ENCODE peak calls at places on chromosomes 13 and 19, in ten cellular contexts. G is astrocyte; L is kidney; R is tibial nerve; C is cardiac muscle cell; O is CD8-positive, alpha-beta T cell; F is brain microvascular endothelial cell; J is thoracic aorta; H is fibroblast of pulmonary artery; W is breast epithelium. I is an unnamed sample.

GRCh38 chr19:29329460-29330134 is 116.6 kb upstream of the UQCRFS1 start:
- DNase-seq in G (no peak), L (no peak), R (no peak), C (peak), O (no peak), F (no peak), J (no peak), H (no peak), W (no peak), I (no peak)

GRCh38 chr19:2064788-2065524 is 13.9 kb upstream of the MKNK2 start:
- DNase-seq in G (no peak), L (peak), R (no peak), C (no peak), O (no peak), F (no peak), J (no peak), H (no peak), W (peak), I (peak)

GRCh38 chr19:15147090-15147489 is 39.9 kb downstream of the SYDE1 start:
- DNase-seq in G (no peak), L (no peak), R (no peak), C (no peak), O (no peak), F (no peak), J (no peak), H (no peak), W (no peak), I (no peak)

GRCh38 chr19:7549749-7550148 is 14.2 kb downstream of the PNPLA6 start:
- DNase-seq in G (no peak), L (no peak), R (no peak), C (no peak), O (no peak), F (no peak), J (no peak), H (no peak), W (no peak), I (no peak)

GRCh38 chr13:64928704-64929499 is 2301.2 kb downstream of the PCDH9 start:
- DNase-seq in G (peak), L (no peak), R (no peak), C (peak), O (no peak), F (peak), J (no peak), H (peak), W (no peak), I (peak)

GRCh38 chr13:41837668-41838067 is 123.2 kb downstream of the VWA8 start:
- DNase-seq in G (peak), L (no peak), R (no peak), C (no peak), O (no peak), F (no peak), J (no peak), H (peak), W (no peak), I (no peak)

GRCh38 chr13:93788456-93788855 is 561.8 kb downstream of the GPC6 start:
- DNase-seq in G (no peak), L (no peak), R (no peak), C (no peak), O (no peak), F (no peak), J (no peak), H (no peak), W (no peak), I (no peak)

GRCh38 chr13:30796132-30796832 is 60.9 kb downstream of the ALOX5AP start:
- DNase-seq in G (peak), L (no peak), R (no peak), C (peak), O (no peak), F (peak), J (no peak), H (peak), W (peak), I (peak)

GRCh38 chr13:57724486-57725272 is 93.1 kb downstream of the PCDH17 start:
- DNase-seq in G (no peak), L (no peak), R (no peak), C (no peak), O (no peak), F (no peak), J (no peak), H (no peak), W (no peak), I (no peak)

GRCh38 chr13:42272115-42272756 is at the start of gene AKAP11:
- DNase-seq in G (peak), L (no peak), R (peak), C (peak), O (peak), F (peak), J (no peak), H (peak), W (peak), I (peak)

GRCh38 chr13:50617134-50617721 is 226.3 kb downstream of the DLEU7 start:
- DNase-seq in G (peak), L (no peak), R (no peak), C (peak), O (no peak), F (peak), J (no peak), H (peak), W (no peak), I (peak)

GRCh38 chr13:110824901-110825300 is 90.0 kb downstream of the ANKRD10 start:
- DNase-seq in G (no peak), L (no peak), R (no peak), C (no peak), O (no peak), F (no peak), J (no peak), H (no peak), W (no peak), I (no peak)

GRCh38 chr19:39641773-39642172 is 13.9 kb upstream of the LGALS16 start:
- DNase-seq in G (no peak), L (no peak), R (no peak), C (no peak), O (no peak), F (no peak), J (no peak), H (no peak), W (no peak), I (no peak)

GRCh38 chr13:54536112-54536511 is 1507.5 kb downstream of the OLFM4 start:
- DNase-seq in G (no peak), L (no peak), R (no peak), C (no peak), O (no peak), F (no peak), J (no peak), H (no peak), W (no peak), I (no peak)

GRCh38 chr13:62278271-62278670 is 862.6 kb upstream of the PCDH20 start:
- DNase-seq in G (no peak), L (no peak), R (no peak), C (no peak), O (no peak), F (no peak), J (no peak), H (no peak), W (no peak), I (no peak)

GRCh38 chr13:91722267-91722884 is 324.0 kb downstream of the GPC5 start:
- DNase-seq in G (peak), L (no peak), R (no peak), C (peak), O (no peak), F (peak), J (no peak), H (peak), W (no peak), I (peak)

GRCh38 chr13:102846261-102847015 is 606 bp downstream of the ERCC5 start:
- DNase-seq in G (peak), L (peak), R (no peak), C (peak), O (peak), F (peak), J (no peak), H (peak), W (no peak), I (peak)

GRCh38 chr19:39563408-39563807 is 23.4 kb upstream of the EID2 start:
- DNase-seq in G (peak), L (no peak), R (no peak), C (peak), O (no peak), F (peak), J (no peak), H (peak), W (no peak), I (peak)

GRCh38 chr13:44801990-44802389 is 187.3 kb downstream of the NUFIP1 start:
- DNase-seq in G (peak), L (no peak), R (no peak), C (peak), O (no peak), F (peak), J (no peak), H (peak), W (no peak), I (peak)

GRCh38 chr13:42947925-42948324 is 44.1 kb downstream of the EPSTI1 start:
- DNase-seq in G (no peak), L (no peak), R (no peak), C (no peak), O (no peak), F (no peak), J (no peak), H (no peak), W (no peak), I (no peak)

GRCh38 chr13:103471896-103472295 is 405.7 kb upstream of the SLC10A2 start:
- DNase-seq in G (no peak), L (no peak), R (no peak), C (no peak), O (no peak), F (no peak), J (no peak), H (no peak), W (no peak), I (no peak)

GRCh38 chr13:92196566-92197256 is 798.3 kb downstream of the GPC5 start:
- DNase-seq in G (no peak), L (no peak), R (no peak), C (peak), O (no peak), F (peak), J (no peak), H (peak), W (no peak), I (peak)

GRCh38 chr13:33139186-33139585 is 123.0 kb downstream of the KL start:
- DNase-seq in G (no peak), L (no peak), R (peak), C (no peak), O (no peak), F (no peak), J (peak), H (no peak), W (no peak), I (no peak)

GRCh38 chr13:90485441-90485840 is 862.0 kb upstream of the MIR17HG start:
- DNase-seq in G (peak), L (no peak), R (peak), C (peak), O (no peak), F (peak), J (no peak), H (peak), W (no peak), I (peak)

GRCh38 chr13:107413005-107413404 is 802.3 kb downstream of the LIG4 start:
- DNase-seq in G (no peak), L (no peak), R (no peak), C (no peak), O (no peak), F (no peak), J (no peak), H (no peak), W (no peak), I (no peak)

GRCh38 chr19:17807731-17808316 is 12.9 kb downstream of the B3GNT3 start:
- DNase-seq in G (no peak), L (no peak), R (no peak), C (no peak), O (no peak), F (no peak), J (no peak), H (no peak), W (no peak), I (no peak)

GRCh38 chr13:93260591-93260990 is 34.0 kb downstream of the GPC6 start:
- DNase-seq in G (peak), L (no peak), R (no peak), C (peak), O (no peak), F (no peak), J (no peak), H (peak), W (no peak), I (peak)

GRCh38 chr19:45417151-45417550 is 6.6 kb downstream of the ERCC1 start:
- DNase-seq in G (no peak), L (no peak), R (no peak), C (no peak), O (no peak), F (no peak), J (no peak), H (no peak), W (no peak), I (no peak)

GRCh38 chr13:109784590-109785140 is 1.7 kb downstream of the IRS2 start:
- DNase-seq in G (peak), L (peak), R (peak), C (peak), O (peak), F (peak), J (no peak), H (peak), W (peak), I (peak)

GRCh38 chr13:109787135-109787954 is 962 bp upstream of the IRS2 start:
- DNase-seq in G (no peak), L (peak), R (no peak), C (peak), O (no peak), F (no peak), J (no peak), H (peak), W (peak), I (no peak)

GRCh38 chr13:109785141-109785891 is 1.1 kb downstream of the IRS2 start:
- DNase-seq in G (peak), L (peak), R (no peak), C (peak), O (peak), F (peak), J (no peak), H (peak), W (peak), I (peak)

GRCh38 chr13:109786457-109787134 is at the start of gene IRS2:
- DNase-seq in G (peak), L (peak), R (peak), C (peak), O (peak), F (peak), J (peak), H (peak), W (peak), I (peak)

GRCh38 chr13:109785892-109786450 is 412 bp downstream of the IRS2 start:
- DNase-seq in G (no peak), L (no peak), R (no peak), C (peak), O (no peak), F (no peak), J (no peak), H (peak), W (no peak), I (no peak)
- H3K4me3 ChIP-seq in G (peak), L (peak), R (peak), C (peak), O (peak), F (peak), J (peak), H (peak), W (peak), I (peak)

GRCh38 chr13:68522184-68522583 is 1292.0 kb upstream of the PCDH9 start:
- DNase-seq in G (no peak), L (no peak), R (no peak), C (no peak), O (no peak), F (no peak), J (no peak), H (no peak), W (no peak), I (no peak)

GRCh38 chr13:68523838-68524424 is 1293.8 kb upstream of the PCDH9 start:
- DNase-seq in G (no peak), L (no peak), R (no peak), C (no peak), O (no peak), F (no peak), J (no peak), H (no peak), W (no peak), I (no peak)
- TF ChIP-seq CTCF in G (no peak), L (no peak), R (no peak), C (no peak), O (no peak), F (no peak), J (no peak), H (no peak), W (no peak), I (no peak)

GRCh38 chr19:37991841-37992248 is 84.8 kb downstream of the SIPA1L3 start:
- DNase-seq in G (no peak), L (no peak), R (no peak), C (no peak), O (no peak), F (no peak), J (no peak), H (no peak), W (no peak), I (no peak)

GRCh38 chr19:37988758-37989635 is 82.0 kb downstream of the SIPA1L3 start:
- DNase-seq in G (no peak), L (no peak), R (no peak), C (no peak), O (no peak), F (peak), J (no peak), H (no peak), W (no peak), I (no peak)

GRCh38 chr19:37989855-37990254 is 82.8 kb downstream of the SIPA1L3 start:
- DNase-seq in G (no peak), L (no peak), R (no peak), C (peak), O (no peak), F (no peak), J (no peak), H (no peak), W (peak), I (no peak)

GRCh38 chr19:37991176-37991835 is 84.3 kb downstream of the SIPA1L3 start:
- DNase-seq in G (no peak), L (no peak), R (no peak), C (no peak), O (no peak), F (no peak), J (no peak), H (no peak), W (no peak), I (peak)

DNA sequence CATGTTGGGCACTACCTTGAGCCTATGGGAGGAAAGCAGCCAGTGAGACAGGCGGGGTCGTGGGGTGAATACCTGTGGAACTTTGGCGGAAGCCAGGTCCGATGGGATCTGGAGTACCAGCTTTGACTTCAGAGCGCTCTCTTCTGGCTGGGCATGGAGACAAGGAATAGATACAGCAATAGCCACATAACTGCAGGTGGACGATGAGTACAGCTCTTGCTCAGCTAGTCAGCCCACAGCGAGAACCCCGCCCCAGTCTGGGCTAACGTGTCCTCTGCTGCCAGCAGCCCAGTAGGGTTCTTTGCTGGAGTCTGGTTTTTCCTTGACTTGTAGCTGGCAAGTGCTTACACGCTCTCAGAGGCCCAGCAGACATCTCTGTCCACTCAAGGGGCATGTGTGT is 83.4 kb downstream of the SIPA1L3 start:
- DNase-seq in G (no peak), L (no peak), R (no peak), C (no peak), O (no peak), F (no peak), J (no peak), H (no peak), W (peak), I (no peak)
- H3K4me3 ChIP-seq in G (no peak), L (no peak), R (no peak), C (no peak), O (no peak), F (no peak), J (no peak), H (no peak), W (no peak), I (no peak)

GRCh38 chr13:82847595-82847994 is 1034.7 kb downstream of the SLITRK1 start:
- DNase-seq in G (no peak), L (no peak), R (no peak), C (no peak), O (no peak), F (no peak), J (no peak), H (peak), W (no peak), I (peak)
- TF ChIP-seq CTCF in G (no peak), L (no peak), R (no peak), C (no peak), O (no peak), F (no peak), J (no peak), H (no peak), W (no peak), I (no peak)

DNA sequence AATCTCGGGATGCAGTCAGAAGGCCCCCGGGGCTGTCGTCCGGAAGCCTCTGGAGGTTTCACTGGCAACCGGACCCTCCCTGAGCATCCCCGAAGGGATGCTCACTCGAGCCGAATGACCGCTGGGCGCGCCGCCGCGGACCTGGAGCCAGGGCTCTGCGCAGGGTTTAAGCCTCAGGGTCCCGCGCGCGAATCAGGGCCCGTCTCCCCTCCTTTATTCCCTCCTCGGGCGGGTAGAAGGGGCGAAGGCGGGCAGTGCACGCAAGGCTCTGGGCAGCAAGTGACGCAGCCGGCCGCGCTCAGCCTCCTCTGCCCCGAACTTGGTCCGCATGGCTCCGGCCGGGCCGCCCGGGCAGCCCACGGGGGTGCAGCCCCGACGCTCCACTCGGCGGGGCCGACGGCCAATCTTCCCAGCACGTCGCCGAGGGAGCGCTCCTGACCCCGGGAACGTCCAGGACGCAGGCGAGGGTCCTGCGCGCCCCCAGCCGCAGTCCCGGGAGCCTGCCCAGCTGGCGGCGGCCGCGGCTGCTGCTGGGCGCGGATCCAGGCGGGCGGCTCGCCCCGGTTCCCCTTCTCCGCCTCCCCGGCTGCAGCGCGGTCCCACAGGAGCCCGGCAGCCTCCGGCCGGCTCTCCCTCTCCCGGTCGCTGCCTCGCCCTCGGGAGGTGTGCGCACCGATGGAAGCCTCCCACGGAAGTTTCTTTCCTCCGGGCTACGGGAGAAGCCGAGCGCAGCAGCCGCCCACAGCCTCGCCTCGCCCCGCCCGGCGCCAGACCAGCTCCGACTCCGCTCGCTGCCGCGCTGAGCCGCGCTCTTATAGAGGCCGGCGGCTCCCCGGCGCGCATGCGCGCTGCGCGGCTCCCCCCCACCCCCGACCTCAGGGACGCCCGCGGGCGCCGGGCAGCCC is at the start of gene SHISA2:
- DNase-seq in G (peak), L (peak), R (no peak), C (peak), O (no peak), F (no peak), J (no peak), H (peak), W (no peak), I (peak)
- H3K4me3 ChIP-seq in G (peak), L (peak), R (peak), C (peak), O (peak), F (peak), J (peak), H (peak), W (peak), I (peak)

GRCh38 chr19:49690073-49690655 is 752 bp upstream of the CPT1C start:
- DNase-seq in G (no peak), L (peak), R (no peak), C (no peak), O (no peak), F (no peak), J (no peak), H (no peak), W (no peak), I (no peak)
- TF ChIP-seq CTCF in G (no peak), L (no peak), R (no peak), C (no peak), O (no peak), F (no peak), J (peak), H (no peak), W (no peak), I (no peak)

GRCh38 chr19:6185093-6185824 is 49.8 kb downstream of the ACSBG2 start:
- DNase-seq in G (no peak), L (no peak), R (no peak), C (no peak), O (no peak), F (no peak), J (no peak), H (no peak), W (no peak), I (no peak)

GRCh38 chr19:6185825-6186193 is 50.3 kb downstream of the ACSBG2 start:
- DNase-seq in G (no peak), L (no peak), R (no peak), C (no peak), O (no peak), F (no peak), J (no peak), H (no peak), W (no peak), I (no peak)

GRCh38 chr19:6186435-6186834 is 51.0 kb downstream of the ACSBG2 start:
- DNase-seq in G (no peak), L (no peak), R (peak), C (no peak), O (no peak), F (no peak), J (no peak), H (no peak), W (no peak), I (no peak)

GRCh38 chr19:6181119-6181518 is 45.7 kb downstream of the ACSBG2 start:
- DNase-seq in G (no peak), L (no peak), R (no peak), C (no peak), O (no peak), F (no peak), J (no peak), H (no peak), W (no peak), I (no peak)
- H3K4me3 ChIP-seq in G (no peak), L (no peak), R (no peak), C (no peak), O (no peak), F (no peak), J (no peak), H (no peak), W (no peak), I (no peak)

GRCh38 chr13:109275848-109276247 is 510.5 kb downstream of the IRS2 start:
- DNase-seq in G (no peak), L (no peak), R (no peak), C (no peak), O (no peak), F (no peak), J (no peak), H (no peak), W (no peak), I (no peak)
- TF ChIP-seq CTCF in G (peak), L (no peak), R (peak), C (no peak), O (no peak), F (peak), J (no peak), H (peak), W (no peak), I (no peak)

I was measured in fibroblast of the aortic adventitia.